ENCODE peak calls at places on chromosomes 6 and 20, in ten cellular contexts. N, M, Z, C, T, Y, X, R, Q and V are unnamed samples.

GRCh38 chr6:38909020-38909730 is 139.4 kb upstream of the GLP1R start:
- DNase-seq in N (peak), M (no peak), Z (peak), C (no peak), T (no peak), Y (no peak), X (peak), R (no peak), Q (no peak), V (no peak)

GRCh38 chr6:14819840-14820420 is 425.9 kb upstream of the JARID2 start:
- DNase-seq in N (no peak), M (no peak), Z (no peak), C (no peak), T (no peak), Y (no peak), X (no peak), R (no peak), Q (no peak), V (no peak)

GRCh38 chr6:117906905-117907599 is at the start of gene SLC35F1:
- DNase-seq in N (peak), M (no peak), Z (peak), C (no peak), T (peak), Y (peak), X (peak), R (no peak), Q (peak), V (peak)

GRCh38 chr6:113488812-113489685 is 368.1 kb upstream of the MARCKS start:
- DNase-seq in N (no peak), M (no peak), Z (peak), C (no peak), T (no peak), Y (no peak), X (no peak), R (no peak), Q (no peak), V (no peak)

GRCh38 chr6:79841577-79842381 is 105.6 kb downstream of the ELOVL4 start:
- DNase-seq in N (no peak), M (no peak), Z (no peak), C (no peak), T (peak), Y (no peak), X (no peak), R (no peak), Q (no peak), V (no peak)

GRCh38 chr20:52959125-52959524 is 13.0 kb upstream of the TSHZ2 start:
- DNase-seq in N (peak), M (no peak), Z (no peak), C (no peak), T (no peak), Y (peak), X (peak), R (no peak), Q (no peak), V (no peak)

GRCh38 chr20:4896971-4897497 is 104.3 kb downstream of the SLC23A2 start:
- DNase-seq in N (peak), M (peak), Z (no peak), C (no peak), T (no peak), Y (peak), X (no peak), R (no peak), Q (peak), V (no peak)

GRCh38 chr20:50746138-50746940 is 15.0 kb downstream of the PARD6B start:
- DNase-seq in N (peak), M (no peak), Z (peak), C (no peak), T (no peak), Y (no peak), X (peak), R (no peak), Q (peak), V (no peak)

GRCh38 chr6:153537422-153537821 is 406.3 kb upstream of the RGS17 start:
- DNase-seq in N (no peak), M (no peak), Z (no peak), C (no peak), T (no peak), Y (no peak), X (no peak), R (no peak), Q (no peak), V (no peak)

GRCh38 chr6:118680452-118681095 is 29.2 kb upstream of the CEP85L start:
- DNase-seq in N (no peak), M (no peak), Z (no peak), C (no peak), T (no peak), Y (no peak), X (no peak), R (no peak), Q (no peak), V (no peak)

GRCh38 chr6:154615483-154616025 is 105.1 kb upstream of the CNKSR3 start:
- DNase-seq in N (peak), M (no peak), Z (peak), C (no peak), T (peak), Y (no peak), X (peak), R (peak), Q (peak), V (no peak)

GRCh38 chr20:3702992-3703391 is 9.4 kb downstream of the SIGLEC1 start:
- DNase-seq in N (no peak), M (peak), Z (no peak), C (no peak), T (no peak), Y (no peak), X (no peak), R (no peak), Q (no peak), V (no peak)

GRCh38 chr6:28597217-28597835 is 71.6 kb downstream of the GPX5 start:
- DNase-seq in N (peak), M (no peak), Z (no peak), C (no peak), T (peak), Y (no peak), X (no peak), R (no peak), Q (peak), V (peak)

GRCh38 chr6:36836771-36837339 is 2.4 kb downstream of the CPNE5 start:
- DNase-seq in N (no peak), M (no peak), Z (no peak), C (no peak), T (no peak), Y (no peak), X (no peak), R (no peak), Q (no peak), V (no peak)

GRCh38 chr6:36834576-36835293 is 4.5 kb downstream of the CPNE5 start:
- DNase-seq in N (no peak), M (no peak), Z (no peak), C (no peak), T (no peak), Y (peak), X (no peak), R (no peak), Q (no peak), V (no peak)

GRCh38 chr6:36838896-36839818 is at the start of gene CPNE5:
- DNase-seq in N (peak), M (no peak), Z (no peak), C (no peak), T (no peak), Y (peak), X (no peak), R (no peak), Q (no peak), V (no peak)

GRCh38 chr6:36837686-36838085 is 1.6 kb downstream of the CPNE5 start:
- DNase-seq in N (no peak), M (no peak), Z (no peak), C (no peak), T (no peak), Y (no peak), X (no peak), R (no peak), Q (no peak), V (no peak)

GRCh38 chr6:36836091-36836770 is 3.0 kb downstream of the CPNE5 start:
- DNase-seq in N (no peak), M (no peak), Z (no peak), C (no peak), T (no peak), Y (no peak), X (no peak), R (no peak), Q (no peak), V (no peak)
- TF ChIP-seq CTCF in N (no peak), M (no peak), Z (no peak), C (no peak), T (no peak), Y (peak), X (no peak), R (no peak), Q (no peak), V (peak)

DNA sequence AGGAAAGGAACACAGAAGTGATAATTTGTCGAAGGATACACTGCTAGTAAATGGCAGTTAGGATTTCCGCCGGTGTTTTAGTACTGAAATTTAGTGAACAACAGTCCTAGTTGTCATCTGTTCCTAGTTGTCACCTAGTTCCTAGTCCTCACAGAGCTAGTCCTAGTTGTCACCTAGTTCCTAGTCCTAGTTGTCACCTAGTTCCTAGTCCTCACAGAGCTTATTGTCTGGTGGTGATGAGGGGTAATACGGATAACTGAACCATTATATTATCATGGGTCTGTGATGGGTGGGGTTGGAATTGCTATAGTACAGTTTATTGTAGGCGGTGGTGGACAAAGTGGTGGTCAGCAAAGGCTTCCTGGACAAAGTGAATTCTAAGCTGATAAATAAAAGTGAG is 1.8 kb downstream of the SNRNP48 start:
- DNase-seq in N (no peak), M (no peak), Z (no peak), C (no peak), T (no peak), Y (no peak), X (no peak), R (no peak), Q (no peak), V (no peak)
- H3K4me3 ChIP-seq in N (no peak), M (no peak), Z (no peak), C (no peak), T (no peak), Y (no peak), X (no peak), R (peak), Q (no peak), V (no peak)

GRCh38 chr6:167130712-167131684 is 8.1 kb downstream of the CCR6 start:
- DNase-seq in N (no peak), M (no peak), Z (no peak), C (peak), T (no peak), Y (no peak), X (no peak), R (no peak), Q (no peak), V (peak)
- TF ChIP-seq CTCF in N (no peak), M (no peak), Z (no peak), C (no peak), T (no peak), Y (no peak), X (no peak), R (no peak), Q (no peak), V (no peak)

GRCh38 chr20:58840816-58841538 is 9.7 kb downstream of the GNAS-AS1 start:
- DNase-seq in N (no peak), M (no peak), Z (no peak), C (no peak), T (peak), Y (no peak), X (no peak), R (no peak), Q (peak), V (peak)
- H3K4me3 ChIP-seq in N (no peak), M (no peak), Z (no peak), C (no peak), T (no peak), Y (no peak), X (no peak), R (no peak), Q (no peak), V (no peak)

DNA sequence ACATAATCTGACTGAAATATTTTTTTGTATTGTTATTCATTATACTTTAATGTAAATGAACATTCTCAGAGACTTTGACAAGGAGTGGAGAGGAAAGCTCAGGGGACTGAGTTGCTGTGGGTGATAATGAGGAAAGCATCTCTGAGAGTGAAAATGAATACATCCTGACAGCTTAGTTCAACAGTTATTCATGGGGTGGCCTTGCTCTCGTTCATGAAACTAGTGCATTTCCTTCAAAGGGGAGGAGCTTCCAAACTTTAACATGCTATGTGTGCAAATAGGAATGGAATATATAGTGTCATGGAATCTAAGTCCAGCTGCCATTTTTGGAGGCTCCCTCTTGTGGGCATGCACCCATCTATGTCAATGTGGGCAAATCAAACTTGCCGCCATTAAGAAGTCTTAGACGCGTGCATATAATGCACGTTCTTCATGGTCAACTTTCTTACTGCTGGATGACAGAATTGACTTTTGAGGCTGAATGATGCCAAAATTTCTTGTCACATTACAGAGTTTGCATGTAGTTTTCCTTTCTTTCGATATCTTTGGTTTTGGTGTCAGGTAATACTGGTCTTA is 124.3 kb upstream of the TMEM170B start:
- DNase-seq in N (no peak), M (no peak), Z (no peak), C (no peak), T (no peak), Y (no peak), X (no peak), R (no peak), Q (no peak), V (no peak)
- TF ChIP-seq CTCF in N (no peak), M (no peak), Z (no peak), C (no peak), T (peak), Y (no peak), X (no peak), R (no peak), Q (peak), V (peak)

DNA sequence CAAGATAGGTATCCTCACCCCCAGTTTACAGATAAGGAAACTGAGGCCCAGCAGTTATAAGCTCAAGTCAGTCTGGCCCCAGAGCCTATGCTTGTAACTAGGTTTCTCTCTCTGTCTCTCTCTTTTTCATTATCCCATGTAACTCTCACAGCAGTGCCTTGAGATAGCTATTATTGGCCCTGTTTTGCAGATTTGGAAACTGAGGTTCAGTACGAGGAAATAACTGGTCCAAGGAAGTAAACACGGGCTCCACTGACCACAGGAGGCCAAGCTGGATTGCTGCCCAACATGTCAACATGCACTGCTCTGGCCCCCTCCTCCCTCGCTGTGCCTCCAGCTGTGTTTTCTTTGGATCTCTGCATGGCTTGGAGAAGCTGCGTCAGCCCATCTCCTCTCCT is 7.6 kb upstream of the PLTP start:
- DNase-seq in N (no peak), M (no peak), Z (peak), C (no peak), T (peak), Y (no peak), X (peak), R (no peak), Q (no peak), V (no peak)
- H3K4me3 ChIP-seq in N (no peak), M (no peak), Z (no peak), C (no peak), T (no peak), Y (no peak), X (no peak), R (no peak), Q (no peak), V (no peak)

GRCh38 chr6:143592335-143592734 is 80.8 kb upstream of the FUCA2 start:
- DNase-seq in N (peak), M (no peak), Z (peak), C (no peak), T (peak), Y (peak), X (peak), R (no peak), Q (no peak), V (no peak)
- TF ChIP-seq CTCF in N (no peak), M (no peak), Z (no peak), C (no peak), T (peak), Y (peak), X (peak), R (no peak), Q (peak), V (peak)